ENCODE peak calls at places on chromosomes 1 and 21, in four cellular contexts. One of them, this sample, is unnamed.

GRCh38 chr1:89908993-89909436 is 85.9 kb upstream of the ZNF326 start:
- DNase-seq in SK-N-SH: peak
- DNase-seq in K562: no peak
- DNase-seq in HepG2: no peak
- DNase-seq in this sample: no peak

GRCh38 chr1:212488436-212489283 is 55.9 kb downstream of the NENF start:
- DNase-seq in SK-N-SH: no peak
- DNase-seq in K562: no peak
- DNase-seq in HepG2: peak
- DNase-seq in this sample: no peak

GRCh38 chr1:13941315-13941714 is 241.3 kb downstream of the PRDM2 start:
- DNase-seq in SK-N-SH: no peak
- DNase-seq in K562: no peak
- DNase-seq in HepG2: no peak
- DNase-seq in this sample: no peak

GRCh38 chr21:34890724-34891609 is 158.1 kb downstream of the RUNX1 start:
- DNase-seq in SK-N-SH: peak
- DNase-seq in K562: no peak
- DNase-seq in HepG2: no peak
- DNase-seq in this sample: peak

GRCh38 chr1:208217774-208218173 is 26.4 kb downstream of the PLXNA2 start:
- DNase-seq in SK-N-SH: no peak
- DNase-seq in K562: no peak
- DNase-seq in HepG2: no peak
- DNase-seq in this sample: no peak

GRCh38 chr21:19908386-19908785 is 1089.8 kb upstream of the NCAM2 start:
- DNase-seq in SK-N-SH: no peak
- DNase-seq in K562: no peak
- DNase-seq in HepG2: no peak
- DNase-seq in this sample: no peak

GRCh38 chr1:199197695-199198094 is 558.9 kb downstream of the PTPRC start:
- DNase-seq in SK-N-SH: no peak
- DNase-seq in K562: no peak
- DNase-seq in HepG2: no peak
- DNase-seq in this sample: no peak

GRCh38 chr1:30697977-30698376 is 25.4 kb downstream of the MATN1 start:
- DNase-seq in SK-N-SH: peak
- DNase-seq in K562: no peak
- DNase-seq in HepG2: no peak
- DNase-seq in this sample: no peak

GRCh38 chr1:241639040-241639652 is 1.0 kb downstream of the CHML start:
- DNase-seq in SK-N-SH: no peak
- DNase-seq in K562: no peak
- DNase-seq in HepG2: no peak
- DNase-seq in this sample: no peak

GRCh38 chr1:231806623-231807470 is 180.3 kb downstream of the DISC1 start:
- DNase-seq in SK-N-SH: peak
- DNase-seq in K562: peak
- DNase-seq in HepG2: peak
- DNase-seq in this sample: peak

GRCh38 chr1:202162418-202163280 is 2.2 kb upstream of the PTPN7 start:
- DNase-seq in SK-N-SH: no peak
- DNase-seq in K562: peak
- DNase-seq in HepG2: no peak
- DNase-seq in this sample: no peak

GRCh38 chr1:149843302-149844041 is 55.9 kb upstream of the BOLA1 start:
- DNase-seq in SK-N-SH: no peak
- DNase-seq in K562: no peak
- DNase-seq in HepG2: peak
- DNase-seq in this sample: no peak

GRCh38 chr1:86687595-86687994 is 16.8 kb upstream of the SH3GLB1 start:
- DNase-seq in SK-N-SH: peak
- DNase-seq in K562: no peak
- DNase-seq in HepG2: no peak
- DNase-seq in this sample: no peak

GRCh38 chr1:244730153-244730933 is 77.4 kb downstream of the DESI2 start:
- DNase-seq in SK-N-SH: peak
- DNase-seq in K562: peak
- DNase-seq in HepG2: no peak
- DNase-seq in this sample: peak

GRCh38 chr1:41658444-41659158 is 174.1 kb upstream of the EDN2 start:
- DNase-seq in SK-N-SH: peak
- DNase-seq in K562: no peak
- DNase-seq in HepG2: no peak
- DNase-seq in this sample: no peak
- TF ChIP-seq FOXJ3 in SK-N-SH: no peak
- TF ChIP-seq FOXJ3 in K562: no peak
- TF ChIP-seq FOXJ3 in HepG2: no peak
- TF ChIP-seq FOXJ3 in this sample: no peak

GRCh38 chr1:65009724-65010420 is 43.5 kb upstream of the JAK1 start:
- DNase-seq in SK-N-SH: no peak
- DNase-seq in K562: no peak
- DNase-seq in HepG2: no peak
- DNase-seq in this sample: no peak
- TF ChIP-seq FOXJ3 in SK-N-SH: no peak
- TF ChIP-seq FOXJ3 in K562: no peak
- TF ChIP-seq FOXJ3 in HepG2: no peak
- TF ChIP-seq FOXJ3 in this sample: no peak

GRCh38 chr21:26686278-26686677 is 113.2 kb upstream of the CYYR1 start:
- DNase-seq in SK-N-SH: peak
- DNase-seq in K562: no peak
- DNase-seq in HepG2: no peak
- DNase-seq in this sample: peak
- TF ChIP-seq FOXJ3 in SK-N-SH: no peak
- TF ChIP-seq FOXJ3 in K562: no peak
- TF ChIP-seq FOXJ3 in HepG2: no peak
- TF ChIP-seq FOXJ3 in this sample: no peak

GRCh38 chr1:246219508-246220030 is 287.5 kb downstream of the SMYD3 start:
- DNase-seq in SK-N-SH: no peak
- DNase-seq in K562: no peak
- DNase-seq in HepG2: peak
- DNase-seq in this sample: no peak
- TF ChIP-seq FOXJ3 in SK-N-SH: no peak
- TF ChIP-seq FOXJ3 in K562: no peak
- TF ChIP-seq FOXJ3 in HepG2: no peak
- TF ChIP-seq FOXJ3 in this sample: no peak

This sample was measured in WTC11.